ENCODE peak calls at places on chromosomes 16 and 17, in eight cellular contexts. H is HT-29; G is anterior cingulate cortex; Q is mucosa of gallbladder; X is T follicular helper cell; A is central memory CD4-positive, alpha-beta T cell; O is neuronal stem cell; E is NCI-H1417. K is an unnamed sample.
A peak's percentile ranks its signal among the peaks of the same experiment; 100 is the strongest.

GRCh38 chr16:70608516-70608915 is 37.8 kb upstream of the IL34 start:
- DNase-seq in H (peak; percentile 57), G (no peak), Q (no peak), X (no peak), A (no peak), O (no peak), E (no peak), K (no peak)

GRCh38 chr17:7997186-7997585 is 5.2 kb upstream of the GUCY2D start:
- DNase-seq in H (peak; percentile 47), G (no peak), Q (no peak), X (no peak), A (no peak), O (no peak), E (peak; percentile 4), K (no peak)

GRCh38 chr17:68133370-68134045 is 98.0 kb downstream of the KPNA2 start:
- DNase-seq in H (no peak), G (no peak), Q (no peak), X (no peak), A (no peak), O (no peak), E (no peak), K (no peak)

GRCh38 chr17:64331946-64332493 is 58.6 kb downstream of the PECAM1 start:
- DNase-seq in H (no peak), G (no peak), Q (no peak), X (no peak), A (no peak), O (no peak), E (no peak), K (no peak)

GRCh38 chr16:77555781-77556180 is 120.9 kb upstream of the ADAMTS18 start:
- DNase-seq in H (no peak), G (no peak), Q (no peak), X (no peak), A (no peak), O (peak; percentile 9), E (no peak), K (no peak)

GRCh38 chr17:27408891-27409290 is 47.4 kb upstream of the KSR1 start:
- DNase-seq in H (no peak), G (no peak), Q (no peak), X (no peak), A (no peak), O (no peak), E (no peak), K (no peak)

GRCh38 chr17:47209499-47209898 is 351 bp downstream of the MYL4 start:
- DNase-seq in H (no peak), G (no peak), Q (no peak), X (no peak), A (no peak), O (no peak), E (no peak), K (no peak)

GRCh38 chr17:65536573-65537342 is 24.7 kb downstream of the AXIN2 start:
- DNase-seq in H (no peak), G (no peak), Q (no peak), X (no peak), A (no peak), O (no peak), E (no peak), K (no peak)

GRCh38 chr17:44688200-44688599 is 1.4 kb downstream of the CCDC43 start:
- DNase-seq in H (no peak), G (no peak), Q (no peak), X (no peak), A (no peak), O (no peak), E (no peak), K (no peak)

GRCh38 chr16:1375741-1376410 is 24.1 kb downstream of the GNPTG start:
- DNase-seq in H (no peak), G (no peak), Q (no peak), X (no peak), A (no peak), O (no peak), E (no peak), K (no peak)

GRCh38 chr17:19298561-19299213 is 61.5 kb downstream of the EPN2 start:
- DNase-seq in H (no peak), G (no peak), Q (no peak), X (no peak), A (no peak), O (no peak), E (no peak), K (no peak)

K was measured in uterus.